ENCODE peak calls at places on chromosome 6, in five cellular contexts. G, C, L, K and D are unnamed samples.
A peak's percentile ranks its signal among the peaks of the same experiment; 100 is the strongest.

GRCh38 chr6:35093783-35094182 is 47.4 kb downstream of the TCP11 start:
- DNase-seq in L (no peak), K (no peak), C (no peak), G (no peak), D (no peak)

GRCh38 chr6:128696651-128697391 is 176.4 kb upstream of the PTPRK start:
- DNase-seq in C (no peak), L (no peak), G (no peak), K (peak; percentile 16), D (no peak)

GRCh38 chr6:79946242-79946641 is 1.1 kb downstream of the ELOVL4 start:
- DNase-seq in C (no peak), K (no peak), L (no peak), G (no peak), D (no peak)

GRCh38 chr6:72048080-72048479 is 161.7 kb downstream of the RIMS1 start:
- DNase-seq in C (no peak), K (no peak), L (no peak), G (no peak), D (no peak)

GRCh38 chr6:28765978-28766351 is 157.8 kb downstream of the TRIM27 start:
- DNase-seq in G (no peak), K (no peak), C (no peak), L (no peak), D (no peak)

GRCh38 chr6:11277275-11278206 is 45.1 kb upstream of the NEDD9 start:
- DNase-seq in K (no peak), G (peak; percentile 40), C (no peak), L (peak; percentile 21), D (no peak)

GRCh38 chr6:144305985-144306384 is 20.9 kb downstream of the UTRN start:
- DNase-seq in G (no peak), C (no peak), K (no peak), L (no peak), D (no peak)

GRCh38 chr6:84554069-84554468 is 210.3 kb downstream of the TBX18 start:
- DNase-seq in G (no peak), C (no peak), L (no peak), K (no peak), D (no peak)

GRCh38 chr6:33964387-33964786 is 160.6 kb upstream of the MLN start:
- DNase-seq in C (no peak), G (no peak), K (no peak), L (no peak), D (no peak)

GRCh38 chr6:116323863-116324262 is 44.1 kb upstream of the TSPYL1 start:
- DNase-seq in C (no peak), L (no peak), G (no peak), K (no peak), D (no peak)

GRCh38 chr6:45590225-45590624 is 212.5 kb upstream of the SUPT3H start:
- DNase-seq in K (no peak), G (no peak), C (no peak), L (no peak), D (no peak)

GRCh38 chr6:83696674-83697073 is 12.2 kb downstream of the SNAP91 start:
- DNase-seq in L (no peak), G (no peak), C (no peak), K (no peak), D (no peak)

GRCh38 chr6:152098683-152099082 is 291.2 kb downstream of the ESR1 start:
- DNase-seq in C (peak; percentile 48), L (no peak), G (no peak), K (no peak), D (no peak)

GRCh38 chr6:74137910-74138309 is 441.9 kb downstream of the CD109 start:
- DNase-seq in C (no peak), L (no peak), G (no peak), K (peak; percentile 61), D (no peak)

GRCh38 chr6:85673198-85674139 is 30.8 kb upstream of the SYNCRIP start:
- DNase-seq in G (no peak), L (no peak), C (no peak), K (no peak), D (no peak)

GRCh38 chr6:53358440-53359087 is 9.8 kb upstream of the ELOVL5 start:
- DNase-seq in L (no peak), K (no peak), G (no peak), C (no peak), D (no peak)

GRCh38 chr6:3271756-3272155 is 13.0 kb downstream of the PSMG4 start:
- DNase-seq in K (no peak), C (no peak), L (no peak), G (no peak), D (no peak)

GRCh38 chr6:147279423-147279822 is 75.2 kb downstream of the STXBP5 start:
- DNase-seq in L (no peak), G (no peak), K (no peak), C (no peak), D (no peak)

GRCh38 chr6:37259191-37259590 is 1.2 kb upstream of the TMEM217 start:
- DNase-seq in K (no peak), L (no peak), G (no peak), C (no peak), D (no peak)

GRCh38 chr6:106751501-106752252 is 122.3 kb downstream of the QRSL1 start:
- DNase-seq in K (no peak), L (no peak), C (no peak), G (no peak), D (no peak)

GRCh38 chr6:62707914-62708313 is 421.9 kb upstream of the KHDRBS2 start:
- DNase-seq in C (no peak), G (no peak), K (no peak), L (no peak), D (no peak)

GRCh38 chr6:109143191-109143590 is 47.9 kb downstream of the CEP57L1 start:
- DNase-seq in C (no peak), L (no peak), K (no peak), G (no peak), D (no peak)

GRCh38 chr6:35240838-35241801 is 18.4 kb upstream of the ZNF76 start:
- DNase-seq in L (peak; percentile 64), C (no peak), K (peak; percentile 38), G (peak; percentile 67), D (peak; percentile 82)

GRCh38 chr6:43900560-43901329 is 130.7 kb downstream of the VEGFA start:
- DNase-seq in K (no peak), G (no peak), C (no peak), L (no peak), D (no peak)

GRCh38 chr6:26304213-26305096 is 60.5 kb upstream of the BTN3A2 start:
- DNase-seq in G (no peak), C (no peak), L (no peak), K (peak; percentile 81), D (peak; percentile 70)

GRCh38 chr6:100001915-100002388 is 7.9 kb upstream of the MCHR2 start:
- DNase-seq in C (no peak), G (no peak), K (peak; percentile 29), L (no peak), D (no peak)

GRCh38 chr6:1348675-1349074 is 36.8 kb downstream of the FOXQ1 start:
- DNase-seq in C (no peak), K (no peak), L (no peak), G (no peak), D (no peak)

GRCh38 chr6:154257074-154257473 is 99.5 kb downstream of the IPCEF1 start:
- DNase-seq in G (no peak), K (no peak), C (no peak), L (no peak), D (no peak)

GRCh38 chr6:94658929-94659328 is 918.4 kb upstream of the MANEA start:
- DNase-seq in K (no peak), G (no peak), L (no peak), C (no peak), D (no peak)

GRCh38 chr6:168264593-168265335 is 54.8 kb downstream of the DACT2 start:
- DNase-seq in G (no peak), K (no peak), L (no peak), C (no peak), D (peak; percentile 50)
- H3K9me3 ChIP-seq in G (no peaks in the 10 kb centered on the region), K (no peaks in the 10 kb centered on the region), L (no peaks in the 10 kb centered on the region), C (no peaks in the 10 kb centered on the region), D (no peaks in the 10 kb centered on the region)

GRCh38 chr6:7545509-7546369 is 4.3 kb downstream of the DSP start:
- DNase-seq in C (no peak), L (no peak), K (no peak), G (no peak), D (no peak)

GRCh38 chr6:7543761-7544424 is 2.4 kb downstream of the DSP start:
- DNase-seq in L (no peak), K (no peak), C (no peak), G (no peak), D (no peak)

GRCh38 chr6:7546383-7546782 is 4.9 kb downstream of the DSP start:
- DNase-seq in C (no peak), G (no peak), L (no peak), K (no peak), D (no peak)

GRCh38 chr6:7544597-7544996 is 3.1 kb downstream of the DSP start:
- DNase-seq in K (no peak), L (no peak), C (no peak), G (no peak), D (no peak)

GRCh38 chr6:7546832-7547714 is 5.6 kb downstream of the DSP start:
- DNase-seq in L (no peak), C (no peak), G (no peak), K (no peak), D (no peak)
- TF ChIP-seq POLR2AphosphoS5 in L (no peak), C (no peak), G (no peak), K (no peak), D (no peak)

DNA sequence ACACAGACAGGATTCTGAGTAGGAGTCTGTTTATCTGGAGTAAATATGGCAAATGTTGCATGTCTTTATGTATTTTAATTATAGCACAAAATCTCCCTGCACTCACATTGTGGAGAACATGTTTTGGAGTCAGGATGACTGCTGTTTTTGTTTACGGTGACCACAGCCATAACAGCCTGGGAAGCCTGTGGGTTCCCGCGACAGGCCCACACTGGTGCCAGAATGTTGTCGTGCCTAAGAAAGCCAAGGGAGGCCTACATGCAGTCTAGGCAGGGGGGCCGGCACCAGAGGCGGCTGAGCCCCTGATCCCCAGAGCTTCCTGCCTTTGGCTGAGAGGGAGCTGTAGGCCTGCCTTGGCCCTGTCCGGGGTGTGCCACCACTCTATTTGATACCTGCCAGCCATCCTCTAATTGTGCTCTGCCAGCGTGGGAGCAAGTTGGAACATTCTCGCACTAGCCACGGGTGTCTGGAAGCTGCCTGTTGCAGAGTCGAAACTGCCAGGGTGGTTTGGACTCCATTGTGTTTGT is 46.6 kb downstream of the TBC1D7 start:
- DNase-seq in C (no peak), K (no peak), L (no peak), G (no peak), D (no peak)
- H3K27ac ChIP-seq in C (no peak overlapping the region), K (no peak overlapping the region), L (no peak overlapping the region), G (no peak overlapping the region), D (no peak overlapping the region)

DNA sequence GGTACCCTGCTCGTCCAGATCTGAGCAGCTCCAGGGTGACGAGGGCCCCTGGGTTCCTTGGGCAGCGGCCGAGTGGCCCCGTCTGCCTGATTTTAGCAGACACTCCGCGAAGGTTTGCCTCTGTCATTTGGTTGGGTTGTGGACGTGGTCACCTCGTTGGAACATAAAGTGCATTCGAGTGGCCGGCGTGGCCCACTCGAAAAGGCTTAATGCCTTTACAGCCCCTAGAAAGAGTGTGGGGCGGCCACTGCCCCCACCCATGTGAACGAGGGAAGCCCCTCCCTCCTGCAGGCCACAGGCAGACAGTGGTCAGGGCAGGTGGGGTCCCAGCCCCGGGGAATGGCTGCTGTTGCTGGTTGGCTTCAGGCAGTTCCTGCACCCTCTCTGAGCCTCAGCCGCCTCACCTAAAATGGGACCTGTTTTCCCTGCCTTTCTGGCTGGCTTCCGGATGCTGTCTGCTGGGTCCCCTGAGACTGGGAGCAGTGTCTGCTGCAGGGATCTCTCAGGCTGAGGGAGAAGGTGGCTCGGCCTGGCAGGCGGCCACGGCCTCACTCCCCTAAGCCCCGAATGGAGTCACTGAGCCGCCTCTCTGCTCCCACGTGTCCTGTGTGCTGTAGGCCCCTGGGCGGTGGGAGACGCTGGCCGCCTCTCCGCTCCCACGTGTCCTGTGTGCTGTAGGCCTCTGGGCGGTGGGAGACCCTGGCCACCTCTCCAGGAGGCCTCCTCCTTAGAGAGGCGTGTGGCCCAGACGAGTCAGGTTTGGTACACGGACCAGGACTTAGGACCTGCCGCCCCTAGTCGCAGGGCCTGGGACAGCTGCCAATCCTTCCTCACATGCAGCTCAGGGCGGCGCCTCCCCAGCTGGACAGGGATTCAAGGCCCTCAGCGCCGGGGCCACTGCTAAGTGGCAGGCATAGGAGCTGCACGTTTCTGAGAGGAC is 233.0 kb downstream of the ERMARD start:
- DNase-seq in L (no peak), G (no peak), C (peak; percentile 83), K (no peak), D (peak; percentile 63)
- H3K9me3 ChIP-seq in L (no peaks in the 10 kb centered on the region), G (no peaks in the 10 kb centered on the region), C (no peaks in the 10 kb centered on the region), K (no peaks in the 10 kb centered on the region), D (no peaks in the 10 kb centered on the region)